ENCODE peak calls at places on chromosomes 4 and X, in eight cellular contexts. H is fibroblast of lung, R is RWPE2, E is pancreas, T is progenitor cell of endocrine pancreas, M is endothelial cell, K is Calu3, Y is NB4. L is an unnamed sample.

GRCh38 chr4:123671633-123672404 is 275.2 kb downstream of the SPRY1 start:
- DNase-seq in E (no peak), H (no peak), K (no peak), T (no peak), M (no peak), Y (no peak), R (no peak), L (no peak)

GRCh38 chr4:43776371-43776770 is 672.2 kb downstream of the KCTD8 start:
- DNase-seq in Y (peak; percentile 29), E (no peak), H (peak; percentile 19), M (no peak), T (no peak), R (no peak), K (no peak), L (no peak)

GRCh38 chr4:152738812-152739211 is 40.7 kb downstream of the TIGD4 start:
- DNase-seq in T (no peak), H (peak; percentile 12), R (no peak), E (no peak), K (peak; percentile 3), Y (no peak), M (no peak), L (no peak)

GRCh38 chr4:183905081-183905592 is at the start of gene STOX2:
- DNase-seq in Y (peak; percentile 74), H (peak; percentile 57), T (peak; percentile 64), K (peak; percentile 54), M (peak; percentile 79), R (no peak), E (peak; percentile 95), L (peak; percentile 89)

GRCh38 chr4:111937368-111937767 is 207.9 kb upstream of the FAM241A start:
- DNase-seq in T (no peak), H (peak; percentile 28), K (no peak), R (no peak), Y (peak; percentile 42), E (no peak), M (no peak), L (no peak)

GRCh38 chrX:103629295-103630170 is 758 bp downstream of the TCEAL1 start:
- DNase-seq in T (peak; percentile 50), K (peak; percentile 65), R (peak; percentile 45), M (peak; percentile 57), E (peak; percentile 76), H (peak; percentile 77), Y (peak; percentile 22), L (peak; percentile 75)

GRCh38 chr4:140755811-140756291 is 334 bp downstream of the TBC1D9 start:
- DNase-seq in M (peak; percentile 64), T (peak; percentile 46), H (peak; percentile 40), R (peak; percentile 51), Y (no peak), K (peak; percentile 28), E (peak; percentile 86), L (peak; percentile 80)

GRCh38 chr4:56757821-56758400 is 63.6 kb downstream of the SPINK2 start:
- DNase-seq in R (peak; percentile 84), T (peak; percentile 12), M (peak; percentile 23), H (peak; percentile 87), E (no peak), K (peak; percentile 75), Y (peak; percentile 65), L (peak; percentile 34)

GRCh38 chrX:70527053-70527452 is 82.4 kb downstream of the DLG3 start:
- DNase-seq in Y (no peak), K (no peak), T (no peak), H (no peak), R (no peak), M (no peak), E (no peak), L (no peak)

GRCh38 chr4:88610771-88611170 is 18.5 kb downstream of the HERC3 start:
- DNase-seq in Y (no peak), H (peak; percentile 46), K (peak; percentile 25), E (peak; percentile 38), R (no peak), M (no peak), T (no peak), L (no peak)

GRCh38 chr4:160810415-160810814 is 1353.4 kb downstream of the FSTL5 start:
- DNase-seq in M (no peak), R (no peak), E (no peak), H (no peak), Y (no peak), K (no peak), T (no peak), L (no peak)

GRCh38 chr4:160809576-160809975 is 1354.2 kb downstream of the FSTL5 start:
- DNase-seq in T (no peak), R (no peak), M (no peak), K (no peak), Y (no peak), E (no peak), H (no peak), L (no peak)

GRCh38 chr4:160808174-160808573 is 1355.6 kb downstream of the FSTL5 start:
- DNase-seq in R (no peak), T (no peak), Y (no peak), M (no peak), H (no peak), E (no peak), K (no peak), L (no peak)

GRCh38 chr4:160811956-160812355 is 1351.8 kb downstream of the FSTL5 start:
- DNase-seq in T (no peak), K (no peak), M (no peak), E (no peak), R (no peak), Y (no peak), H (no peak), L (no peak)
- TF ChIP-seq CTCF in T (peak; percentile 31), K (no peak), M (no peak), E (no peak), R (no peak), Y (no peak), H (no peak), L (peak; percentile 25)

DNA sequence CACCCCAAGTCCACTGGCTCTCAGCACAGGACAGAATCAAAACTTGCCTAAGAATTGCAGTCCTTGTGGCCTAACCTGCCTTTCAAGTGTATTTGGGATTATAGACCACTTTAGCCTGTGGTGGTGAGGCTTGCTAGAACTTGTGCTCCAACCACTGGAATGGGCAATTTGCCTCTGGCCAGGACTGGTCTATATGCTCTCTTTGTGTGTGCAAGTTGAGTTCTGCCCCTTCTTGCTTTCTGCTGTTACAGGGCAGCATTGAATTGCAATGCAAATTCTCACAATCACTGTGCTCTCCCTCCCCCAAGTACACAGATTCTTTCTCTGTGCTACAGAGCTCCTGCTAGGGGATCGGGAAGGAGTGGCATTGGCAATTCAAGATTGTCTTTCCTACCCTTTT is 233.6 kb upstream of the DIPK2B start:
- DNase-seq in H (no peak), T (no peak), K (no peak), R (no peak), Y (no peak), M (no peak), E (no peak), L (no peak)
- TF ChIP-seq CTCF in H (no peak), T (no peak), K (no peak), R (no peak), Y (no peak), M (no peak), E (no peak), L (no peak)

DNA sequence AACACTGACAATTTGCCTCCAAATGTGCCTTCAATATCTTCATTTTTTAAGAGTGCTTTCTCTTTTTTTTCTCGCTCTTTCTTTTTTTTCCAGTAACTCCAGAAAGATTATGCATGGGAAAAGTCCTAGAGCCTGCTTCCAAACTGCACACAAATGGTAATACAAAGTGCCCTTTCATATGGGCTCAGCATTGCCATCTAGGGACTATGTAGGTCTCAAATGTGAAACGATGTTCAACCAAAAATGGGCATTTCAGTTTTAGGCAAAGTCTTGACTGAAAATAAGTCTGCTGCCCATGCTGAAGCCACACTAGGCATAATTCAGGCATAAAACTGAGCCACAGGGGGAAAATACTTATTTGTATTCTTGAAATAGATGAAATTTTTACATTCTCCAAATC is 65.6 kb downstream of the SYNPO2 start:
- DNase-seq in M (no peak), R (no peak), Y (peak; percentile 67), E (no peak), T (no peak), H (peak; percentile 68), K (no peak), L (no peak)
- TF ChIP-seq CTCF in M (no peak), R (peak; percentile 24), Y (peak; percentile 57), E (no peak), T (peak; percentile 11), H (peak; percentile 59), K (no peak), L (no peak)

GRCh38 chr4:149549911-149550310 is 265.7 kb downstream of the IQCM start:
- DNase-seq in E (no peak), R (no peak), M (no peak), K (no peak), Y (no peak), T (no peak), H (peak; percentile 15), L (peak; percentile 16)
- TF ChIP-seq CTCF in E (no peak), R (peak; percentile 22), M (no peak), K (no peak), Y (no peak), T (no peak), H (peak; percentile 18), L (no peak)

DNA sequence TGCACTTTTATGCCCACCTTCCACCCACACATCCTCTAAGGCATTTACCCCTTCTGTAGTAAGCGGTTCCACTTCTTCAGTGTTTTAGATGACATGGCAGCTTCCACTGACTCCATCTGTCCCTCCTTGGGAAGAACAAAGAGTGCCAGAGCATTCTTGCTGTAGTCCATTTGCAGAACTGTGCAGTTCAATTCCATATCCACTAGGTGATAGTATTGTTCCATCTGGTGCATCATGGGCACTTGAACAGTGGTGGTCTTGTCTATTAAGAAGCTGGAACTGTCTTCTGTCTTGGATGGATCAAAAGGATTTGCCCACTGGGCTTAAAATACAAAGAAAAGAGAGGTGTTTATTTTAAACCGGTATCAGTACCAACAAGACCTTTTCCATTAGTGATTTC is 3.5 kb downstream of the SERPINA7 start:
- DNase-seq in H (no peak), K (no peak), E (no peak), M (no peak), T (no peak), Y (peak; percentile 4), R (no peak), L (no peak)
- TF ChIP-seq CTCF in H (no peak), K (no peak), E (no peak), M (no peak), T (no peak), Y (peak; percentile 22), R (no peak), L (peak; percentile 38)

GRCh38 chr4:94870151-94870550 is 112.4 kb downstream of the BMPR1B start:
- DNase-seq in M (no peak), R (no peak), T (no peak), K (no peak), E (no peak), Y (no peak), H (no peak), L (no peak)
- TF ChIP-seq CTCF in M (no peak), R (no peak), T (no peak), K (no peak), E (no peak), Y (no peak), H (no peak), L (no peak)

L was measured in glutamatergic neuron.